ENCODE peak calls at places on chromosomes 5 and 9, in six cellular contexts. B, A, U, N, F and W are unnamed samples.

GRCh38 chr9:131613921-131614320 is 68.6 kb downstream of the PRRT1B start:
- DNase-seq in B (no peak), A (no peak), U (no peak), N (no peak), F (no peak), W (peak; percentile 4)

GRCh38 chr9:4328723-4329122 is 28.9 kb upstream of the GLIS3 start:
- DNase-seq in B (no peak), A (no peak), U (no peak), N (peak; percentile 72), F (no peak), W (no peak)

GRCh38 chr9:38035873-38036272 is 33.2 kb downstream of the SHB start:
- DNase-seq in B (no peak), A (peak; percentile 62), U (no peak), N (peak; percentile 79), F (no peak), W (no peak)

GRCh38 chr5:59158165-59158564 is 575.3 kb downstream of the RAB3C start:
- DNase-seq in B (no peak), A (peak; percentile 20), U (no peak), N (no peak), F (no peak), W (peak; percentile 42)

GRCh38 chr9:29906065-29906464 is 2332.8 kb upstream of the C9orf72 start:
- DNase-seq in B (no peak), A (no peak), U (no peak), N (no peak), F (no peak), W (no peak)

GRCh38 chr5:2093859-2094615 is 211.3 kb upstream of the IRX4 start:
- DNase-seq in B (no peak), A (no peak), U (no peak), N (peak; percentile 70), F (peak; percentile 60), W (peak; percentile 13)

GRCh38 chr5:149405550-149406202 is 26.6 kb upstream of the IL17B start:
- DNase-seq in B (no peak), A (no peak), U (no peak), N (no peak), F (no peak), W (no peak)

GRCh38 chr5:25516136-25516535 is 871.4 kb upstream of the CDH10 start:
- DNase-seq in B (no peak), A (no peak), U (no peak), N (no peak), F (no peak), W (no peak)

GRCh38 chr9:76893395-76893932 is 12.4 kb downstream of the PRUNE2 start:
- DNase-seq in B (no peak), A (no peak), U (no peak), N (no peak), F (peak; percentile 22), W (no peak)

GRCh38 chr5:65722575-65723424 is 795 bp downstream of the NLN start:
- DNase-seq in B (no peak), A (peak; percentile 65), U (peak; percentile 27), N (peak; percentile 78), F (no peak), W (no peak)

GRCh38 chr5:142499591-142500384 is 175.0 kb upstream of the SPRY4 start:
- DNase-seq in B (no peak), A (no peak), U (no peak), N (no peak), F (no peak), W (no peak)

GRCh38 chr5:149364719-149365118 is 6.9 kb downstream of the PCYOX1L start:
- DNase-seq in B (no peak), A (no peak), U (no peak), N (no peak), F (no peak), W (no peak)

GRCh38 chr5:38598994-38599611 is 42.7 kb upstream of the LIFR start:
- DNase-seq in B (no peak), A (peak; percentile 34), U (no peak), N (peak; percentile 90), F (no peak), W (no peak)

DNA sequence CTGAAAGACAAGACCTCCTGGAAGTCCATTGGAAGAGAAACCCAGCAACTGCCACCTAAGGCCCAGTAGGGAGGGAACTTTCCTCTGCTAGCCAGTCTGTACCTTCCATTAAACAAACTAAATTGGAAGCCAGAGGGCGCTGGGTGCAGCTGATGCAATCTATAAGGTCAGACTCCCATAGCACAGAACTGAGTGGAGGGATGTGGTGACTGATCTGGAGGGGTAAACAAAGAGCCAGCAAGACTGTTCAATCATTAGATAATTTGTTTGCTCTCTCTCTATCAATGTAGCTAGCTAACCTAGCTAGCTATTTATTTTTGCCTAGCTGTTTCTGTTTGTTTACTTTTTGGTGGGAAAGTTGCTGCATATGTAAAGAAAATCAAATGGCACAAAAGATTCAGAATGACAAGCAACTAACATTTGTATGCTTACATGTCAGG is 291.8 kb upstream of the DAB2 start:
- DNase-seq in B (no peak), A (peak; percentile 20), U (peak; percentile 73), N (peak; percentile 73), F (no peak), W (no peak)
- TF ChIP-seq CTCF in B (no peak), A (peak; percentile 68), U (no peak), N (peak; percentile 51), F (peak; percentile 18), W (peak; percentile 28)

GRCh38 chr9:80061096-80061495 is 489.3 kb downstream of the TLE4 start:
- DNase-seq in B (no peak), A (no peak), U (no peak), N (no peak), F (no peak), W (no peak)
- H3K4me3 ChIP-seq in B (no peak overlapping the region), A (no peak overlapping the region), U (no peak overlapping the region), N (no peak overlapping the region), F (no peak overlapping the region), W (no peak overlapping the region)

GRCh38 chr9:129596541-129597328 is 24.2 kb downstream of the C9orf50 start:
- DNase-seq in B (peak; percentile 66), A (peak; percentile 55), U (peak; percentile 61), N (peak; percentile 88), F (peak; percentile 67), W (peak; percentile 61)
- TF ChIP-seq CTCF in B (no peak), A (no peak), U (no peak), N (no peak), F (no peak), W (no peak)

GRCh38 chr5:167995844-167996400 is 295.5 kb upstream of the WWC1 start:
- DNase-seq in B (no peak), A (no peak), U (no peak), N (no peak), F (no peak), W (no peak)

GRCh38 chr5:167987490-167988270 is 303.8 kb upstream of the WWC1 start:
- DNase-seq in B (no peak), A (no peak), U (no peak), N (no peak), F (no peak), W (no peak)

GRCh38 chr5:167998148-167998767 is 293.2 kb upstream of the WWC1 start:
- DNase-seq in B (no peak), A (no peak), U (no peak), N (peak; percentile 35), F (no peak), W (no peak)

GRCh38 chr5:167993771-167994170 is 297.7 kb upstream of the WWC1 start:
- DNase-seq in B (no peak), A (no peak), U (no peak), N (no peak), F (no peak), W (no peak)

GRCh38 chr5:167992868-167993267 is 298.6 kb upstream of the WWC1 start:
- DNase-seq in B (no peak), A (no peak), U (no peak), N (no peak), F (no peak), W (no peak)
- H3K4me3 ChIP-seq in B (no peak overlapping the region), A (no peak overlapping the region), U (no peak overlapping the region), N (no peak overlapping the region), F (no peak overlapping the region), W (no peak overlapping the region)

DNA sequence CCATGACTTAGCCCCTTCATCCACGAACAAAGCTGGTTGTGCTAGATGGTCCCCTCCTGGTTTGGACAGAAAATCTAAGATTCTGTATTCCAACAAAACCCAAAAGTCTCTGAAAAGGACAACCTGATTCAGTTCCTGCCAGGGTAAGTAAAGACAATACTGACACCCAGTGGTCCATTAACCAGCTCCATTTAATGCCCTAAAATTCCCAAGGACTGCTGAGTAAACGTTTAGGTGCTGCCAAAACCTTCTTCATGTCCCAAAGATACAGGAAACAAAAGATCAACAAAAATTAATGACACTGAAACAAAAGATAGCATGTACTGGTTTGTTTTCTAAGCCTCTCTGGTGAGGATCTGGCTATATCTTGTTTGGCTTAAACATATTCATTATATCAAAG is 25.3 kb upstream of the PPP1R2B start:
- DNase-seq in B (no peak), A (peak; percentile 50), U (peak; percentile 18), N (peak; percentile 3), F (no peak), W (no peak)
- TF ChIP-seq CTCF in B (peak; percentile 10), A (peak; percentile 91), U (peak; percentile 40), N (peak; percentile 14), F (peak; percentile 47), W (peak; percentile 66)

DNA sequence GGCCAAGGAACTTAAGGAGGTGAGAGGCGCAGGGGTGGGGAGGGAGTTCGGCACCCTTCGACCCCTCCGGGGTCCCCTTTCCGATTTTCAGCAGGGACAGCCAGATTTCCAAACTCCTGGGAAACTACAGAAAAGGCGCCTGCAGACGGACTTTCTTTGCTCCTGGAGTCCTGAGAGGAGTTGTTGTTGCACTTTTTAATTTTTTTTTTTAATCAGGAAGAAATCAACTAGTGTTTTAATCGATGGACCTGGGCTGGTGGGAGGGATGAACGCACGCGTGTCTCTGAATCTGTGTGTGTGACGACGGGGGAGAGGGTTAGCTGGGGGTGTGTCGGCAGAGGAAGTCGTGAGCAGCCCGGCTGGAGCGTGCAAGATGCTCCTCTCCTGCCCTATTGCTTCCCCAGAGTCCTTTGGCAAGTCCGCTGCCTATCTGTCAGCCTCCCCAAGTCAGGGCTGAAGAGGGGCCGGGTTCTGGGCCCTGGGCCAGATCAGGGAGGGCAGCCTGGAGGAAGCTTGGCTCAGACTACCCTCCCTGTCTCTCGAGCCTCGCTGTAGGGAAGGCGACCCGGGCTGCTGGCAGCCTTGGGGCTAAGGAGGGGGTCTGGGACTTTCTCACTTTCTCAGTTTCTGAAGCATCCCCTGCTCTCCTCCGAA is 654 bp downstream of the PRR16 start:
- DNase-seq in B (peak; percentile 48), A (no peak), U (peak; percentile 22), N (peak; percentile 63), F (peak; percentile 56), W (peak; percentile 41)
- H3K4me3 ChIP-seq in B (peak overlapping the region; percentile 68), A (peak overlapping the region; percentile 43), U (peak overlapping the region; percentile 54), N (peak overlapping the region; percentile 70), F (peak overlapping the region; percentile 76), W (peak overlapping the region; percentile 50)

GRCh38 chr5:176609724-176610429 is at the start of gene GPRIN1:
- DNase-seq in B (no peak), A (peak; percentile 78), U (peak; percentile 43), N (peak; percentile 40), F (peak; percentile 63), W (peak; percentile 66)
- TF ChIP-seq CTCF in B (no peak), A (peak; percentile 33), U (no peak), N (peak; percentile 24), F (peak; percentile 38), W (no peak)